ENCODE peak calls at places on chromosome 9, in eight cellular contexts. T is Peyer's patch, D is HCT116, L is GM06990, J is cardiac fibroblast, F is keratinocyte, E is cardiac muscle cell, H is fibroblast of lung. B is an unnamed sample.

GRCh38 chr9:88476491-88477271 is 58.3 kb upstream of the NXNL2 start:
- DNase-seq in T (no peak), D (no peak), L (no peak), J (peak; percentile 27), F (no peak), E (no peak), H (peak; percentile 56), B (no peak)

GRCh38 chr9:108512426-108513173 is 343.2 kb downstream of the ACTL7B start:
- DNase-seq in T (no peak), D (no peak), L (no peak), J (no peak), F (no peak), E (no peak), H (no peak), B (no peak)

GRCh38 chr9:76927540-76928240 is 21.8 kb upstream of the PRUNE2 start:
- DNase-seq in T (no peak), D (no peak), L (no peak), J (peak; percentile 20), F (no peak), E (peak; percentile 35), H (no peak), B (no peak)

GRCh38 chr9:35680331-35681105 is 6.8 kb downstream of the CA9 start:
- DNase-seq in T (peak; percentile 73), D (no peak), L (no peak), J (peak; percentile 62), F (no peak), E (peak; percentile 74), H (peak; percentile 56), B (no peak)

GRCh38 chr9:116027511-116027910 is 126.1 kb upstream of the PAPPA start:
- DNase-seq in T (no peak), D (no peak), L (no peak), J (peak; percentile 83), F (no peak), E (peak; percentile 87), H (peak; percentile 92), B (no peak)

GRCh38 chr9:108286807-108287206 is 569.0 kb downstream of the ACTL7B start:
- DNase-seq in T (no peak), D (no peak), L (no peak), J (no peak), F (no peak), E (no peak), H (no peak), B (no peak)

GRCh38 chr9:131530546-131530929 is 525 bp downstream of the UCK1 start:
- DNase-seq in T (peak; percentile 27), D (no peak), L (no peak), J (peak; percentile 31), F (no peak), E (peak; percentile 34), H (no peak), B (peak; percentile 15)

GRCh38 chr9:680106-680505 is 161.4 kb upstream of the DMRT1 start:
- DNase-seq in T (no peak), D (no peak), L (no peak), J (no peak), F (no peak), E (no peak), H (no peak), B (no peak)

GRCh38 chr9:116149844-116150243 is 3.7 kb upstream of the PAPPA start:
- DNase-seq in T (no peak), D (peak; percentile 22), L (no peak), J (no peak), F (no peak), E (no peak), H (peak; percentile 37), B (no peak)

GRCh38 chr9:128920381-128921058 is at the start of gene PHYHD1:
- DNase-seq in T (no peak), D (no peak), L (no peak), J (peak; percentile 77), F (no peak), E (peak; percentile 71), H (peak; percentile 87), B (no peak)

GRCh38 chr9:109473329-109473728 is 24.8 kb downstream of the PTPN3 start:
- DNase-seq in T (no peak), D (no peak), L (no peak), J (no peak), F (no peak), E (no peak), H (no peak), B (no peak)

GRCh38 chr9:135248111-135248510 is 160.6 kb downstream of the OLFM1 start:
- DNase-seq in T (no peak), D (peak; percentile 8), L (no peak), J (no peak), F (no peak), E (no peak), H (no peak), B (no peak)

GRCh38 chr9:83639266-83639665 is 16.3 kb downstream of the IDNK start:
- DNase-seq in T (no peak), D (no peak), L (no peak), J (no peak), F (no peak), E (no peak), H (no peak), B (no peak)

GRCh38 chr9:84899326-84899725 is 229.8 kb downstream of the NTRK2 start:
- DNase-seq in T (no peak), D (no peak), L (no peak), J (no peak), F (no peak), E (no peak), H (no peak), B (no peak)

GRCh38 chr9:120480707-120481106 is 99.3 kb downstream of the CDK5RAP2 start:
- DNase-seq in T (no peak), D (no peak), L (no peak), J (no peak), F (no peak), E (no peak), H (no peak), B (no peak)

GRCh38 chr9:97903168-97903567 is 19.1 kb downstream of the TRMO start:
- DNase-seq in T (no peak), D (no peak), L (no peak), J (no peak), F (no peak), E (no peak), H (no peak), B (no peak)

DNA sequence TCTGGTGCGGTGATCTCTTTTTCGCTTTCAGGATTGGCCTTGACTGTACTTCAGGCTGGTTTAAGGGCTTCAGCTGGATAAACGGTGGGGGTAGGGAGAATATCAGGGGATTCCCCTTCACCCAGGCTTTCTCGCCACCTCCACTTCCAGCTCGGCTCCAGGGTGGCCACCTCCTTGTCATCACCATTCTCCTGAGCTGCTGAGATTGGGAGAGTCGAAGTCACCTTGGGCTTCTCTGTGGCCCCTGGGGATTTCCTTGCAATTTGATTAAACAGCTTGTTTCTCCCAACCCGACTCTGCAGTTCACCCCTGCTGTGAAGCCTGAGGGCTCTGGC is 964 bp downstream of the BSPRY start:
- DNase-seq in T (no peak), D (no peak), L (no peak), J (no peak), F (no peak), E (no peak), H (no peak), B (no peak)
- H3K4me3 ChIP-seq in T (peak overlapping the region; percentile 90), D (peak overlapping the region; percentile 72), L (no peak overlapping the region), J (no peak overlapping the region), F (no peak overlapping the region), E (no peak overlapping the region), H (no peak overlapping the region), B (peak overlapping the region; percentile 75)

DNA sequence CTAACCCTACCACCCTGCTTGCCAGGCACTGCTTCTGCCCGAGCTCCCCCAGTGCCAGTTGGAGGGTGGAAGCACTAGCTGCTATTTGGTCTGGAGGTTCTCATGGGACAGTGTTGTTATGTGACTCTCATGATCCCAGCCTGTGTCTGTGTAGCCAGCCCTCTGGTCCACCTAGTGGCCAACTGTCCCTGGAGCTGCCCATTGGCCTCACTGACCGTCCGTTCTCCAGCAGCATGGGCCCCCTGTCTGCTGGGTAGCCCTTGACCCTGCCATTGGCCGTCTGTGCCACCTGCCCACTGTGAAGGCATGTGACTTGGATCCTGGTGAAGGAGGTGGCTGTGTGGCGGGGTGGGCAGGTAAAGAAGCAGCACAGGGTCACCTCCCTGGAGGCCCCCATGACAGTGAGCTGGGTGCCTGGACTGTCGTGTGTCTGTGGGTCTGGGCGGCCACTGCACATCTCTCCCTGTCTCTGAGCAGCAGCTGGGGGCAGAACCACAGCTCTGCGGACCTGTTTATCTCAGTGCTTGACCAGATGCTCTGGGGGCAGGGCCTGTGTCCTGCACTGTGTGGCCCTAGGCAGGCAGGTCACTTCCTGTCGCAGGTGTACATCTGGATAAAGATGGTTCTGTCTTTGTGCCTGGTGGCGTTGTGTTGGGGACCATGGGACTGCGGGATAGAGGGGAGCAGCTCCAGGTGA is 11.4 kb downstream of the PHF2 start:
- DNase-seq in T (no peak), D (no peak), L (no peak), J (no peak), F (no peak), E (no peak), H (no peak), B (no peak)
- TF ChIP-seq CTCF in T (no peak), D (peak; percentile 3), L (no peak), J (peak; percentile 19), F (no peak), E (peak; percentile 14), H (peak; percentile 13), B (no peak)

DNA sequence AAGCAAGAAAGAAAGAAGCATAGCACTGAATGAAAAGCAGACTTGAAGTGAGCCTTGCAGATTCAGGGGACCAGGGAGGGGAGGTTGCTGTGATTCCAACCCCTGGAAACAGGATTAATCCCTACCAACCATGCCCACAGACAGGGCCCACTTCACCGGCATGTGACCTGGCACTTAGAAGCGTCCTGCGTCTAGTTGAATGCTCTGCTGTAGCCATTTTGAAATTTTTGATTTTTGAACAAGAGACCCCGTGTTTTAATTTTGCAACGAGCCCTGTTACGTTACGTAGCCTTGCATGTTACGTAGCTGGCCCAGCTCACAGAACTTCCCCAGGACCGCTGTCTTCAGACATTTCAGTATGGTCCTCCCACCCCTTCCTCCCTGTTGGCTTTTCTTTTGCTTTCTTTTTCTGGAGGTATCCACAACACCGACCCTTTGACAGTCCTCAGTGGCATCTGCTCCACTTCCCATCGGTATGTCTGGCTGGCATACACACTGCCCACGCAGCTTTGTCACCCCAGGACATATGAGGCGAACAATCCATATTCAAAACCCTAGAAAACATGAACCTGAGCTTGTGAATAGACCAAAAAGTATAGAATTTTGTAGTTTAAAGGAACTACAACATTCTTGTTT is 105.5 kb upstream of the NFIB start:
- DNase-seq in T (no peak), D (no peak), L (no peak), J (no peak), F (no peak), E (no peak), H (no peak), B (no peak)
- H3K4me3 ChIP-seq in T (no peak overlapping the region), D (no peak overlapping the region), L (no peak overlapping the region), J (no peak overlapping the region), F (no peak overlapping the region), E (no peak overlapping the region), H (no peak overlapping the region), B (no peak overlapping the region)

DNA sequence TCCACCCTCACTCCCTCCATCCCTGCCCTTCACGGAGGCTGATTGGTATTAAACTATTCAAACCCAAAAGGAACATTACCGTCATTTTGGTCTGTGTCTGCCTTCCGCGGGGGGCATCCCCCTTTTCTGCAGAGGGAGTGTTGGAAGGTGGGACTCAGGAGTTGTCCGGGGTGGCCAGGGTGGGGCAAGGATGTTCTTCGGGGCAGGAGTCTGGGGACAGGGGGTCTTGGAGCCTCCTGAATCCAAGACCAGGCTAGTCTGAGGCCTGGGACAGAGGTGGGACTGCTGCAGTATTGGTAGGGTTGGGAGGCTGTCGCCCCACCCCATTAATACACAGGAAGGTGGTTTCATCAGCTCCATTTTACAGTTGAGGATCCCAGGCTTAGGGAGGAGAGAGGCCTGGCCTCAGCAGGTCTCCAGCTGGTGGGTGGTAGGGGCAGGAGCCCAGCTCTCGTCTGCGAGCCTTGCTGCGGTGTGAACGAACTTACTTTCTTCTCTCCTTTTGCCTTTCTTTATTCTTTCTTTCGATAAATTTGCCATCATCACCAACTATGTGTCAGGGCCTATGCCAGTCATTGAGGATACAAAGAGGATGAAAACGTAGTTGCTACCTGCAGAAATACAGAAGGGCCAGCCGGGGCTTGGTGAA is 33.8 kb downstream of the DAB2IP start:
- DNase-seq in T (no peak), D (no peak), L (no peak), J (no peak), F (no peak), E (no peak), H (no peak), B (no peak)
- TF ChIP-seq CTCF in T (no peak), D (no peak), L (no peak), J (no peak), F (no peak), E (no peak), H (no peak), B (no peak)